ENCODE peak calls at places on chromosomes 2 and 18, in nine cellular contexts. A is stimulated activated CD8-positive, alpha-beta memory T cell treated with anti-CD3 and anti-CD28 coated beads, Interleukin-7, amount 100 ng/mL, for 24 hours; T is LoVo; C is fibroblast of mammary gland; G is NCI-H2107; Q is germinal center; E is psoas muscle; L is COR-L47; J is effector CD8-positive, alpha-beta T cell. V is an unnamed sample.

GRCh38 chr2:240060977-240061591 is 7.8 kb upstream of the OR6B3 start:
- DNase-seq in T (peak; percentile 39), G (peak; percentile 7), C (peak; percentile 62), E (no peak), Q (peak; percentile 11), A (no peak), J (peak; percentile 11), L (peak; percentile 5), V (no peak)

GRCh38 chr2:190781604-190782198 is 98.9 kb upstream of the GLS start:
- DNase-seq in J (peak; percentile 9), T (peak; percentile 49), C (peak; percentile 76), A (peak; percentile 26), G (peak; percentile 15), E (no peak), Q (peak; percentile 63), L (peak; percentile 38), V (no peak)

GRCh38 chr2:120867290-120868231 is 131.9 kb downstream of the GLI2 start:
- DNase-seq in Q (no peak), E (peak; percentile 92), L (no peak), A (no peak), T (no peak), C (peak; percentile 70), J (no peak), G (no peak), V (no peak)

GRCh38 chr18:13272411-13272810 is 53.9 kb downstream of the LDLRAD4 start:
- DNase-seq in E (no peak), J (no peak), T (no peak), C (no peak), L (no peak), G (no peak), Q (no peak), A (no peak), V (no peak)

GRCh38 chr2:10028988-10029874 is 14.1 kb upstream of the KLF11 start:
- DNase-seq in Q (no peak), L (peak; percentile 91), G (no peak), E (peak; percentile 75), A (no peak), C (no peak), T (no peak), J (no peak), V (no peak)

GRCh38 chr2:75523313-75524275 is 37.1 kb downstream of the EVA1A start:
- DNase-seq in E (no peak), G (no peak), L (no peak), Q (no peak), A (no peak), C (peak; percentile 78), T (peak; percentile 83), J (no peak), V (no peak)

GRCh38 chr2:8927510-8928456 is 75.7 kb downstream of the MBOAT2 start:
- DNase-seq in E (no peak), A (no peak), C (no peak), J (no peak), T (no peak), Q (no peak), G (no peak), L (no peak), V (no peak)

GRCh38 chr2:120066708-120067547 is 54.1 kb downstream of the EPB41L5 start:
- DNase-seq in A (no peak), L (peak; percentile 58), Q (no peak), E (no peak), G (no peak), T (no peak), J (no peak), C (peak; percentile 12), V (no peak)

GRCh38 chr2:36427790-36428243 is 72.2 kb downstream of the CRIM1 start:
- DNase-seq in L (no peak), A (no peak), E (peak; percentile 66), Q (no peak), T (no peak), J (no peak), C (peak; percentile 39), G (no peak), V (no peak)

GRCh38 chr18:26549103-26549485 is 741 bp upstream of the KCTD1 start:
- DNase-seq in C (peak; percentile 43), A (no peak), E (peak; percentile 55), L (peak; percentile 45), T (peak; percentile 31), Q (peak; percentile 30), G (no peak), J (no peak), V (peak; percentile 74)

GRCh38 chr2:104429978-104430740 is 423.8 kb upstream of the POU3F3 start:
- DNase-seq in T (no peak), Q (no peak), C (no peak), A (no peak), E (no peak), L (peak; percentile 10), J (no peak), G (peak; percentile 10), V (no peak)